ENCODE peak calls at places on chromosomes 1 and 21, in nine cellular contexts. I is EH; Z is cardiac muscle cell; L is T-cell; W is dermis microvascular lymphatic vessel endothelial cell; J is endodermal cell; X is AG08395; M is transverse colon; N is stimulated activated CD4-positive, alpha-beta T cell treated with anti-CD3 and anti-CD28 coated beads, Interleukin-4, amount 100 ng/mL, for 4 hours. E is an unnamed sample.

GRCh38 chr1:215023151-215023832 is 59.2 kb upstream of the KCNK2 start:
- DNase-seq in I (peak; percentile 26), Z (no peak), L (no peak), W (no peak), J (no peak), X (no peak), M (no peak), N (no peak), E (no peak)

GRCh38 chr1:42319128-42319851 is 15.7 kb downstream of the FOXJ3 start:
- DNase-seq in I (peak; percentile 84), Z (no peak), L (no peak), W (peak; percentile 45), J (no peak), X (peak; percentile 62), M (no peak), N (no peak), E (no peak)

GRCh38 chr1:112044745-112045144 is 55.3 kb upstream of the KCND3 start:
- DNase-seq in I (no peak), Z (peak; percentile 23), L (no peak), W (no peak), J (no peak), X (no peak), M (no peak), N (no peak), E (no peak)

GRCh38 chr1:224149733-224150132 is 33.3 kb upstream of the DEGS1 start:
- DNase-seq in I (no peak), Z (no peak), L (no peak), W (no peak), J (no peak), X (no peak), M (no peak), N (no peak), E (no peak)

GRCh38 chr1:24849653-24850295 is 80.3 kb downstream of the RUNX3 start:
- DNase-seq in I (no peak), Z (peak; percentile 55), L (no peak), W (peak; percentile 16), J (peak; percentile 79), X (peak; percentile 18), M (peak; percentile 42), N (no peak), E (peak; percentile 60)

GRCh38 chr1:169577981-169578738 is 8.1 kb downstream of the F5 start:
- DNase-seq in I (no peak), Z (no peak), L (no peak), W (no peak), J (no peak), X (no peak), M (no peak), N (no peak), E (no peak)

GRCh38 chr1:167679714-167680113 is 42.1 kb upstream of the MPZL1 start:
- DNase-seq in I (no peak), Z (no peak), L (no peak), W (no peak), J (no peak), X (no peak), M (no peak), N (no peak), E (no peak)

GRCh38 chr1:54421101-54421504 is 14.9 kb upstream of the SSBP3 start:
- DNase-seq in I (peak; percentile 49), Z (no peak), L (no peak), W (peak; percentile 34), J (no peak), X (peak; percentile 34), M (peak; percentile 15), N (no peak), E (no peak)

GRCh38 chr1:58858344-58858673 is 74.5 kb upstream of the JUN start:
- DNase-seq in I (no peak), Z (no peak), L (peak; percentile 34), W (no peak), J (no peak), X (no peak), M (no peak), N (peak; percentile 11), E (no peak)

GRCh38 chr21:36646011-36646410 is 52.9 kb upstream of the SIM2 start:
- DNase-seq in I (no peak), Z (no peak), L (no peak), W (no peak), J (no peak), X (no peak), M (no peak), N (no peak), E (no peak)

GRCh38 chr1:230288641-230289349 is 137.3 kb downstream of the PGBD5 start:
- DNase-seq in I (peak; percentile 15), Z (no peak), L (no peak), W (no peak), J (no peak), X (no peak), M (no peak), N (no peak), E (no peak)

GRCh38 chr1:231949277-231950122 is 322.9 kb downstream of the DISC1 start:
- DNase-seq in I (no peak), Z (no peak), L (no peak), W (no peak), J (peak; percentile 76), X (no peak), M (no peak), N (no peak), E (peak; percentile 43)

GRCh38 chr1:12669529-12670068 is 25.7 kb downstream of the AADACL4 start:
- DNase-seq in I (no peak), Z (no peak), L (no peak), W (no peak), J (no peak), X (no peak), M (no peak), N (no peak), E (no peak)